ENCODE peak calls at places on chromosome 11, in ten cellular contexts. One of them, this sample, is unnamed. For H3K27me3 and H3K36me3, the result is how much of the 10 kb centered on the place peaks cover.

GRCh38 chr11:96324912-96325311 is 18.1 kb downstream of the MAML2 start:
- DNase-seq in MM.1S: no peak
- DNase-seq in cardiac muscle cell: no peak
- DNase-seq in heart right ventricle: no peak
- DNase-seq in SK-N-SH: no peak
- DNase-seq in body of pancreas: no peak
- DNase-seq in PC-9: peak
- DNase-seq in brain microvascular endothelial cell: peak
- DNase-seq in Caco-2: no peak
- DNase-seq in sigmoid colon: no peak
- DNase-seq in this sample: peak

GRCh38 chr11:76667271-76667818 is 3.2 kb downstream of the LRRC32 start:
- DNase-seq in cardiac muscle cell: no peak
- DNase-seq in SK-N-SH: no peak
- DNase-seq in PC-9: no peak
- DNase-seq in brain microvascular endothelial cell: no peak
- DNase-seq in sigmoid colon: peak
- DNase-seq in body of pancreas: no peak
- DNase-seq in Caco-2: peak
- DNase-seq in MM.1S: no peak
- DNase-seq in heart right ventricle: no peak
- DNase-seq in this sample: no peak

GRCh38 chr11:92136792-92137191 is 87.8 kb upstream of the FAT3 start:
- DNase-seq in SK-N-SH: no peak
- DNase-seq in brain microvascular endothelial cell: no peak
- DNase-seq in body of pancreas: no peak
- DNase-seq in MM.1S: no peak
- DNase-seq in sigmoid colon: no peak
- DNase-seq in PC-9: no peak
- DNase-seq in cardiac muscle cell: no peak
- DNase-seq in Caco-2: no peak
- DNase-seq in heart right ventricle: no peak
- DNase-seq in this sample: no peak

GRCh38 chr11:122305426-122305825 is 189.4 kb upstream of the BLID start:
- DNase-seq in cardiac muscle cell: no peak
- DNase-seq in heart right ventricle: no peak
- DNase-seq in MM.1S: no peak
- DNase-seq in body of pancreas: no peak
- DNase-seq in sigmoid colon: no peak
- DNase-seq in Caco-2: no peak
- DNase-seq in PC-9: no peak
- DNase-seq in brain microvascular endothelial cell: no peak
- DNase-seq in SK-N-SH: no peak
- DNase-seq in this sample: no peak

GRCh38 chr11:95625164-95626017 is 164.2 kb downstream of the FAM76B start:
- DNase-seq in SK-N-SH: no peak
- DNase-seq in body of pancreas: no peak
- DNase-seq in Caco-2: no peak
- DNase-seq in PC-9: no peak
- DNase-seq in brain microvascular endothelial cell: no peak
- DNase-seq in heart right ventricle: no peak
- DNase-seq in sigmoid colon: no peak
- DNase-seq in MM.1S: no peak
- DNase-seq in cardiac muscle cell: no peak
- DNase-seq in this sample: no peak

GRCh38 chr11:66124564-66124963 is 54.5 kb downstream of the PACS1 start:
- DNase-seq in body of pancreas: no peak
- DNase-seq in Caco-2: no peak
- DNase-seq in sigmoid colon: no peak
- DNase-seq in heart right ventricle: no peak
- DNase-seq in MM.1S: no peak
- DNase-seq in cardiac muscle cell: no peak
- DNase-seq in SK-N-SH: no peak
- DNase-seq in brain microvascular endothelial cell: no peak
- DNase-seq in PC-9: peak
- DNase-seq in this sample: no peak

GRCh38 chr11:46369458-46370152 is 11.9 kb upstream of the MDK start:
- DNase-seq in Caco-2: peak
- DNase-seq in MM.1S: peak
- DNase-seq in sigmoid colon: no peak
- DNase-seq in heart right ventricle: no peak
- DNase-seq in cardiac muscle cell: peak
- DNase-seq in brain microvascular endothelial cell: peak
- DNase-seq in SK-N-SH: peak
- DNase-seq in body of pancreas: peak
- DNase-seq in PC-9: peak
- DNase-seq in this sample: peak

GRCh38 chr11:118223992-118224391 is 819 bp downstream of the JAML start:
- DNase-seq in SK-N-SH: no peak
- DNase-seq in cardiac muscle cell: no peak
- DNase-seq in Caco-2: no peak
- DNase-seq in PC-9: no peak
- DNase-seq in heart right ventricle: no peak
- DNase-seq in body of pancreas: no peak
- DNase-seq in brain microvascular endothelial cell: no peak
- DNase-seq in sigmoid colon: no peak
- DNase-seq in MM.1S: no peak
- DNase-seq in this sample: no peak

GRCh38 chr11:126265801-126266200 is 2.9 kb downstream of the SRPRA start:
- DNase-seq in Caco-2: no peak
- DNase-seq in sigmoid colon: no peak
- DNase-seq in cardiac muscle cell: no peak
- DNase-seq in MM.1S: no peak
- DNase-seq in heart right ventricle: no peak
- DNase-seq in body of pancreas: no peak
- DNase-seq in PC-9: peak
- DNase-seq in brain microvascular endothelial cell: peak
- DNase-seq in SK-N-SH: no peak
- DNase-seq in this sample: peak

GRCh38 chr11:80958414-80958813 is 1517.6 kb upstream of the TENM4 start:
- DNase-seq in cardiac muscle cell: no peak
- DNase-seq in body of pancreas: no peak
- DNase-seq in heart right ventricle: no peak
- DNase-seq in MM.1S: no peak
- DNase-seq in sigmoid colon: no peak
- DNase-seq in PC-9: peak
- DNase-seq in brain microvascular endothelial cell: peak
- DNase-seq in Caco-2: no peak
- DNase-seq in SK-N-SH: no peak
- DNase-seq in this sample: peak

GRCh38 chr11:97865424-97866012 is 1155.2 kb upstream of the CNTN5 start:
- DNase-seq in SK-N-SH: no peak
- DNase-seq in heart right ventricle: no peak
- DNase-seq in brain microvascular endothelial cell: no peak
- DNase-seq in cardiac muscle cell: no peak
- DNase-seq in body of pancreas: no peak
- DNase-seq in MM.1S: peak
- DNase-seq in PC-9: no peak
- DNase-seq in sigmoid colon: no peak
- DNase-seq in Caco-2: no peak
- DNase-seq in this sample: no peak

GRCh38 chr11:66279092-66279797 is 1.3 kb downstream of the CNIH2 start:
- DNase-seq in PC-9: no peak
- DNase-seq in Caco-2: no peak
- DNase-seq in heart right ventricle: no peak
- DNase-seq in body of pancreas: no peak
- DNase-seq in cardiac muscle cell: no peak
- DNase-seq in MM.1S: no peak
- DNase-seq in sigmoid colon: no peak
- DNase-seq in SK-N-SH: peak
- DNase-seq in brain microvascular endothelial cell: no peak
- DNase-seq in this sample: no peak

GRCh38 chr11:82556210-82556609 is 177.5 kb downstream of the FAM181B start:
- DNase-seq in sigmoid colon: no peak
- DNase-seq in heart right ventricle: no peak
- DNase-seq in body of pancreas: no peak
- DNase-seq in PC-9: no peak
- DNase-seq in MM.1S: no peak
- DNase-seq in brain microvascular endothelial cell: no peak
- DNase-seq in Caco-2: no peak
- DNase-seq in SK-N-SH: no peak
- DNase-seq in cardiac muscle cell: no peak
- DNase-seq in this sample: no peak

GRCh38 chr11:82557274-82557673 is 176.4 kb downstream of the FAM181B start:
- DNase-seq in MM.1S: peak
- DNase-seq in Caco-2: no peak
- DNase-seq in PC-9: no peak
- DNase-seq in cardiac muscle cell: no peak
- DNase-seq in body of pancreas: no peak
- DNase-seq in sigmoid colon: peak
- DNase-seq in heart right ventricle: peak
- DNase-seq in SK-N-SH: no peak
- DNase-seq in brain microvascular endothelial cell: no peak
- DNase-seq in this sample: no peak
- TF ChIP-seq CTCF in MM.1S: no peak
- TF ChIP-seq CTCF in Caco-2: no peak
- TF ChIP-seq CTCF in PC-9: no peak
- TF ChIP-seq CTCF in cardiac muscle cell: no peak
- TF ChIP-seq CTCF in body of pancreas: no peak
- TF ChIP-seq CTCF in sigmoid colon: no peak
- TF ChIP-seq CTCF in heart right ventricle: no peak
- TF ChIP-seq CTCF in SK-N-SH: no peak
- TF ChIP-seq CTCF in brain microvascular endothelial cell: no peak
- TF ChIP-seq CTCF in this sample: no peak

DNA sequence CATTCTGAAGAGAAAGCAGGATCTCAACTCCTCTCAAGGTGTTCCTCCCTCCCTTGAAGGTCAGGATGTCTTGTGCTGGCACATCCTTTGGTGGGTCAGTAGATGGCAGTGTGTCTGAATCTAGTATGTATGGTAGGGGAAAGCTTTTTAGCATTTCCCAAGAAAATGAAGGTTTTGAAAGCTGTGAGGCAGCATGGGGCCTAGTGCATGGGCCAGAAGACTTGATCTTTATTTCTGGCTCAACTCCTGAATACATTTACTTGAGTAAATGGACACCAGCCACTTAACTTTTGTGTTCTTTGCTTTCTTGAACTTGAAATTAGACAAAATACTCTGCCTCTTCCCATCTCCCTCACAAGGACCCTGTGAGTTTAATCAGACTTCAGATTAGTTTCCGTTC is 289.0 kb downstream of the CASP12 start:
- DNase-seq in sigmoid colon: no peak
- DNase-seq in brain microvascular endothelial cell: peak
- DNase-seq in cardiac muscle cell: peak
- DNase-seq in body of pancreas: peak
- DNase-seq in Caco-2: peak
- DNase-seq in SK-N-SH: peak
- DNase-seq in MM.1S: peak
- DNase-seq in PC-9: no peak
- DNase-seq in heart right ventricle: peak
- DNase-seq in this sample: peak
- H3K27me3 ChIP-seq in sigmoid colon: under half
- H3K27me3 ChIP-seq in brain microvascular endothelial cell: under half
- H3K27me3 ChIP-seq in cardiac muscle cell: under half
- H3K27me3 ChIP-seq in body of pancreas: under half
- H3K27me3 ChIP-seq in Caco-2: under half
- H3K27me3 ChIP-seq in SK-N-SH: under half
- H3K27me3 ChIP-seq in MM.1S: under half
- H3K27me3 ChIP-seq in PC-9: under half
- H3K27me3 ChIP-seq in heart right ventricle: under half
- H3K27me3 ChIP-seq in this sample: under half

GRCh38 chr11:74162688-74163467 is 7.9 kb downstream of the C2CD3 start:
- DNase-seq in brain microvascular endothelial cell: no peak
- DNase-seq in body of pancreas: no peak
- DNase-seq in sigmoid colon: no peak
- DNase-seq in MM.1S: no peak
- DNase-seq in heart right ventricle: no peak
- DNase-seq in cardiac muscle cell: no peak
- DNase-seq in SK-N-SH: no peak
- DNase-seq in Caco-2: no peak
- DNase-seq in PC-9: no peak
- DNase-seq in this sample: no peak

GRCh38 chr11:74169736-74170458 is 905 bp downstream of the C2CD3 start:
- DNase-seq in PC-9: no peak
- DNase-seq in MM.1S: no peak
- DNase-seq in brain microvascular endothelial cell: no peak
- DNase-seq in Caco-2: no peak
- DNase-seq in cardiac muscle cell: no peak
- DNase-seq in SK-N-SH: no peak
- DNase-seq in sigmoid colon: no peak
- DNase-seq in body of pancreas: no peak
- DNase-seq in heart right ventricle: no peak
- DNase-seq in this sample: no peak

GRCh38 chr11:74171630-74172465 is 759 bp downstream of the PPME1 start:
- DNase-seq in cardiac muscle cell: no peak
- DNase-seq in sigmoid colon: no peak
- DNase-seq in SK-N-SH: no peak
- DNase-seq in PC-9: no peak
- DNase-seq in Caco-2: no peak
- DNase-seq in MM.1S: no peak
- DNase-seq in body of pancreas: no peak
- DNase-seq in heart right ventricle: no peak
- DNase-seq in brain microvascular endothelial cell: no peak
- DNase-seq in this sample: peak

GRCh38 chr11:74170694-74171629 is at the start of the genes C2CD3 and PPME1:
- DNase-seq in heart right ventricle: peak
- DNase-seq in sigmoid colon: peak
- DNase-seq in SK-N-SH: peak
- DNase-seq in brain microvascular endothelial cell: peak
- DNase-seq in Caco-2: peak
- DNase-seq in cardiac muscle cell: peak
- DNase-seq in MM.1S: peak
- DNase-seq in body of pancreas: peak
- DNase-seq in PC-9: peak
- DNase-seq in this sample: peak

GRCh38 chr11:74168838-74169237 is 2.0 kb downstream of the C2CD3 start:
- DNase-seq in sigmoid colon: no peak
- DNase-seq in Caco-2: no peak
- DNase-seq in PC-9: no peak
- DNase-seq in brain microvascular endothelial cell: no peak
- DNase-seq in SK-N-SH: no peak
- DNase-seq in body of pancreas: no peak
- DNase-seq in heart right ventricle: no peak
- DNase-seq in MM.1S: no peak
- DNase-seq in cardiac muscle cell: no peak
- DNase-seq in this sample: no peak
- H3K36me3 ChIP-seq in sigmoid colon: under half
- H3K36me3 ChIP-seq in Caco-2: under half
- H3K36me3 ChIP-seq in PC-9: under half
- H3K36me3 ChIP-seq in brain microvascular endothelial cell: under half
- H3K36me3 ChIP-seq in SK-N-SH: under half
- H3K36me3 ChIP-seq in body of pancreas: under half
- H3K36me3 ChIP-seq in heart right ventricle: under half
- H3K36me3 ChIP-seq in MM.1S: under half
- H3K36me3 ChIP-seq in cardiac muscle cell: under half
- H3K36me3 ChIP-seq in this sample: under half

DNA sequence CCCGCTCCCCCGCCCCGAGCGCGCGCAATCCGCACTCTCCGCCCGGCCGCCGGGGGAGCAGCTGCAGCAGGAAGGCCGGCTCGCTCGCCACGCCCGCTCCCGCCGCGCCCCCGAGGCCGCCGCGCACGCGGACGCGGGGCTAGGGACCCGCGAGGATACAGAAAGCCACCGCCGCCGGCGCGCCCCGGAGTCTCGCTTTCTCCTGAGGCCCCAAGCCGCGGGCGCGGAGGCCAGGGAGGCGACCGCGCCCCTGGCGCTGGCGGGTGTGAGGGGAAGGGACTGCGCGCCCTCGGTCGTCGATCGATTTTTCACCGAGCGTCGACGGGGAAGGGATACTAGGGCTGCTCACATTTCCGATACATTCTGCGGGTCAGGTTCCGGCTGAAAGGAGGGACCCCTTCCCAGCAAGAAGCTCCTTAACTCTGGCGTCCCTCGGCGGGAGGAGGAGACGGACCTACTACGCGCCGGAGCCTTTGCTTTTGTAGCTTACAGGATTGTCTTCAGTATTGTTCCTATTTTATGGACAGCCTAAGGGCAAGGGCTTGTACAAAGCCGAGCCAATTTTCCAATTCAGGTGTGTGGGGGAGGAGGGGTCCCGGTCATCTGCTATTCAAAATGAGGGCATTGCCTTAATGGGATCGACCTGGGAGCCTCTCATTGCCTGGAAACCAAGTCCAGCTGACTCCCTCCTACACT is 416 bp upstream of the GAB2 start:
- DNase-seq in MM.1S: peak
- DNase-seq in cardiac muscle cell: peak
- DNase-seq in sigmoid colon: peak
- DNase-seq in brain microvascular endothelial cell: peak
- DNase-seq in heart right ventricle: peak
- DNase-seq in Caco-2: peak
- DNase-seq in body of pancreas: peak
- DNase-seq in PC-9: peak
- DNase-seq in SK-N-SH: peak
- DNase-seq in this sample: peak
- TF ChIP-seq CTCF in MM.1S: no peak
- TF ChIP-seq CTCF in cardiac muscle cell: no peak
- TF ChIP-seq CTCF in sigmoid colon: no peak
- TF ChIP-seq CTCF in brain microvascular endothelial cell: no peak
- TF ChIP-seq CTCF in heart right ventricle: peak
- TF ChIP-seq CTCF in Caco-2: peak
- TF ChIP-seq CTCF in body of pancreas: peak
- TF ChIP-seq CTCF in PC-9: peak
- TF ChIP-seq CTCF in SK-N-SH: no peak
- TF ChIP-seq CTCF in this sample: no peak

This sample was measured in A673.